ENCODE peak calls at places on chromosomes 1 and 21, in seven cellular contexts. One of them, this sample, is unnamed.

GRCh38 chr1:105137543-105138444 is 1388.1 kb downstream of the AMY1C start:
- DNase-seq in neural crest cell: peak; percentile 32
- DNase-seq in foreskin fibroblast: no peak
- DNase-seq in AG04450: no peak
- DNase-seq in psoas muscle: no peak
- DNase-seq in left lung: no peak
- DNase-seq in HFF-Myc: no peak
- DNase-seq in this sample: no peak

GRCh38 chr1:211579434-211580302 is 707 bp upstream of the SLC30A1 start:
- DNase-seq in neural crest cell: peak; percentile 70
- DNase-seq in psoas muscle: peak; percentile 81
- DNase-seq in AG04450: no peak
- DNase-seq in foreskin fibroblast: no peak
- DNase-seq in left lung: no peak
- DNase-seq in HFF-Myc: peak; percentile 19
- DNase-seq in this sample: no peak

GRCh38 chr1:56517404-56518130 is 61.8 kb downstream of the PLPP3 start:
- DNase-seq in left lung: no peak
- DNase-seq in foreskin fibroblast: no peak
- DNase-seq in neural crest cell: no peak
- DNase-seq in HFF-Myc: no peak
- DNase-seq in AG04450: no peak
- DNase-seq in psoas muscle: no peak
- DNase-seq in this sample: no peak

GRCh38 chr1:207649865-207650580 is 5.1 kb downstream of the CR1L start:
- DNase-seq in left lung: no peak
- DNase-seq in HFF-Myc: no peak
- DNase-seq in AG04450: no peak
- DNase-seq in neural crest cell: no peak
- DNase-seq in psoas muscle: no peak
- DNase-seq in foreskin fibroblast: no peak
- DNase-seq in this sample: no peak

GRCh38 chr1:2314803-2315710 is 76.3 kb downstream of the MORN1 start:
- DNase-seq in psoas muscle: peak; percentile 76
- DNase-seq in HFF-Myc: no peak
- DNase-seq in foreskin fibroblast: no peak
- DNase-seq in left lung: peak; percentile 61
- DNase-seq in neural crest cell: peak; percentile 42
- DNase-seq in AG04450: no peak
- DNase-seq in this sample: no peak

GRCh38 chr1:217522280-217522679 is 108.6 kb downstream of the GPATCH2 start:
- DNase-seq in AG04450: no peak
- DNase-seq in left lung: no peak
- DNase-seq in HFF-Myc: no peak
- DNase-seq in psoas muscle: no peak
- DNase-seq in foreskin fibroblast: no peak
- DNase-seq in neural crest cell: no peak
- DNase-seq in this sample: no peak

GRCh38 chr1:216908116-216908515 is 184.9 kb upstream of the ESRRG start:
- DNase-seq in AG04450: no peak
- DNase-seq in psoas muscle: no peak
- DNase-seq in HFF-Myc: no peak
- DNase-seq in left lung: no peak
- DNase-seq in neural crest cell: no peak
- DNase-seq in foreskin fibroblast: no peak
- DNase-seq in this sample: no peak

GRCh38 chr1:25861316-25862286 is 2.3 kb upstream of the AUNIP start:
- DNase-seq in HFF-Myc: no peak
- DNase-seq in psoas muscle: no peak
- DNase-seq in left lung: no peak
- DNase-seq in foreskin fibroblast: no peak
- DNase-seq in AG04450: no peak
- DNase-seq in neural crest cell: no peak
- DNase-seq in this sample: no peak

GRCh38 chr1:89918127-89918793 is 76.7 kb upstream of the ZNF326 start:
- DNase-seq in HFF-Myc: peak; percentile 58
- DNase-seq in left lung: no peak
- DNase-seq in foreskin fibroblast: peak; percentile 64
- DNase-seq in psoas muscle: no peak
- DNase-seq in neural crest cell: no peak
- DNase-seq in AG04450: no peak
- DNase-seq in this sample: no peak

GRCh38 chr1:153670257-153670858 is 435 bp downstream of the ILF2 start:
- DNase-seq in neural crest cell: no peak
- DNase-seq in psoas muscle: peak; percentile 37
- DNase-seq in foreskin fibroblast: no peak
- DNase-seq in left lung: no peak
- DNase-seq in HFF-Myc: no peak
- DNase-seq in AG04450: no peak
- DNase-seq in this sample: no peak

GRCh38 chr1:16260814-16261213 is 23.8 kb upstream of the CPLANE2 start:
- DNase-seq in AG04450: peak; percentile 55
- DNase-seq in left lung: no peak
- DNase-seq in HFF-Myc: no peak
- DNase-seq in foreskin fibroblast: peak; percentile 36
- DNase-seq in neural crest cell: no peak
- DNase-seq in psoas muscle: no peak
- DNase-seq in this sample: no peak

GRCh38 chr1:98323906-98324358 is 337.6 kb upstream of the SNX7 start:
- DNase-seq in left lung: peak; percentile 45
- DNase-seq in HFF-Myc: peak; percentile 93
- DNase-seq in AG04450: peak; percentile 84
- DNase-seq in psoas muscle: no peak
- DNase-seq in neural crest cell: no peak
- DNase-seq in foreskin fibroblast: peak; percentile 91
- DNase-seq in this sample: peak; percentile 64

GRCh38 chr1:232172556-232172955 is 457.4 kb downstream of the SIPA1L2 start:
- DNase-seq in psoas muscle: no peak
- DNase-seq in left lung: no peak
- DNase-seq in foreskin fibroblast: no peak
- DNase-seq in HFF-Myc: no peak
- DNase-seq in neural crest cell: no peak
- DNase-seq in AG04450: no peak
- DNase-seq in this sample: no peak

GRCh38 chr1:228145050-228145343 is 4.7 kb upstream of the GJC2 start:
- DNase-seq in left lung: no peak
- DNase-seq in HFF-Myc: no peak
- DNase-seq in psoas muscle: no peak
- DNase-seq in AG04450: no peak
- DNase-seq in foreskin fibroblast: no peak
- DNase-seq in neural crest cell: no peak
- DNase-seq in this sample: no peak

GRCh38 chr1:183303901-183304300 is 114.3 kb downstream of the NMNAT2 start:
- DNase-seq in HFF-Myc: no peak
- DNase-seq in psoas muscle: no peak
- DNase-seq in AG04450: no peak
- DNase-seq in neural crest cell: no peak
- DNase-seq in left lung: no peak
- DNase-seq in foreskin fibroblast: peak; percentile 56
- DNase-seq in this sample: no peak

GRCh38 chr1:5722635-5723157 is 269.5 kb downstream of the NPHP4 start:
- DNase-seq in psoas muscle: no peak
- DNase-seq in foreskin fibroblast: no peak
- DNase-seq in HFF-Myc: no peak
- DNase-seq in left lung: peak; percentile 14
- DNase-seq in neural crest cell: no peak
- DNase-seq in AG04450: no peak
- DNase-seq in this sample: no peak

GRCh38 chr1:223772771-223773160 is 60.4 kb downstream of the CAPN2 start:
- DNase-seq in AG04450: no peak
- DNase-seq in HFF-Myc: no peak
- DNase-seq in neural crest cell: no peak
- DNase-seq in psoas muscle: no peak
- DNase-seq in foreskin fibroblast: no peak
- DNase-seq in left lung: no peak
- DNase-seq in this sample: no peak

GRCh38 chr21:34839070-34839820 is 170.5 kb downstream of the CLIC6 start:
- DNase-seq in neural crest cell: no peak
- DNase-seq in foreskin fibroblast: no peak
- DNase-seq in left lung: no peak
- DNase-seq in psoas muscle: no peak
- DNase-seq in AG04450: no peak
- DNase-seq in HFF-Myc: no peak
- DNase-seq in this sample: no peak

GRCh38 chr21:34840693-34841092 is 171.9 kb downstream of the CLIC6 start:
- DNase-seq in AG04450: no peak
- DNase-seq in neural crest cell: no peak
- DNase-seq in psoas muscle: no peak
- DNase-seq in HFF-Myc: no peak
- DNase-seq in foreskin fibroblast: no peak
- DNase-seq in left lung: no peak
- DNase-seq in this sample: no peak

GRCh38 chr21:34844033-34844923 is 175.5 kb downstream of the CLIC6 start:
- DNase-seq in neural crest cell: no peak
- DNase-seq in foreskin fibroblast: no peak
- DNase-seq in left lung: peak; percentile 77
- DNase-seq in HFF-Myc: no peak
- DNase-seq in psoas muscle: peak; percentile 78
- DNase-seq in AG04450: no peak
- DNase-seq in this sample: no peak

GRCh38 chr21:34843562-34843961 is 174.8 kb downstream of the CLIC6 start:
- DNase-seq in AG04450: no peak
- DNase-seq in left lung: no peak
- DNase-seq in HFF-Myc: no peak
- DNase-seq in foreskin fibroblast: no peak
- DNase-seq in psoas muscle: peak; percentile 66
- DNase-seq in neural crest cell: no peak
- DNase-seq in this sample: no peak

GRCh38 chr21:34841154-34841553 is 172.4 kb downstream of the CLIC6 start:
- DNase-seq in left lung: no peak
- DNase-seq in psoas muscle: no peak
- DNase-seq in AG04450: no peak
- DNase-seq in foreskin fibroblast: no peak
- DNase-seq in neural crest cell: no peak
- DNase-seq in HFF-Myc: no peak
- DNase-seq in this sample: no peak
- TF ChIP-seq CTCF in left lung: no peak
- TF ChIP-seq CTCF in psoas muscle: no peak
- TF ChIP-seq CTCF in AG04450: no peak
- TF ChIP-seq CTCF in foreskin fibroblast: no peak
- TF ChIP-seq CTCF in neural crest cell: no peak
- TF ChIP-seq CTCF in HFF-Myc: no peak
- TF ChIP-seq CTCF in this sample: no peak

GRCh38 chr1:43572551-43572950 is 41.9 kb downstream of the PTPRF start:
- DNase-seq in foreskin fibroblast: no peak
- DNase-seq in AG04450: no peak
- DNase-seq in HFF-Myc: no peak
- DNase-seq in neural crest cell: no peak
- DNase-seq in psoas muscle: no peak
- DNase-seq in left lung: no peak
- DNase-seq in this sample: no peak

GRCh38 chr1:43577647-43578542 is 47.2 kb downstream of the PTPRF start:
- DNase-seq in psoas muscle: no peak
- DNase-seq in left lung: no peak
- DNase-seq in neural crest cell: no peak
- DNase-seq in HFF-Myc: no peak
- DNase-seq in AG04450: no peak
- DNase-seq in foreskin fibroblast: no peak
- DNase-seq in this sample: no peak

GRCh38 chr1:43573066-43573799 is 42.5 kb downstream of the PTPRF start:
- DNase-seq in neural crest cell: no peak
- DNase-seq in AG04450: no peak
- DNase-seq in foreskin fibroblast: no peak
- DNase-seq in psoas muscle: no peak
- DNase-seq in left lung: no peak
- DNase-seq in HFF-Myc: peak; percentile 56
- DNase-seq in this sample: no peak

GRCh38 chr1:43580039-43580438 is 49.4 kb downstream of the PTPRF start:
- DNase-seq in neural crest cell: no peak
- DNase-seq in AG04450: no peak
- DNase-seq in psoas muscle: no peak
- DNase-seq in left lung: no peak
- DNase-seq in HFF-Myc: no peak
- DNase-seq in foreskin fibroblast: no peak
- DNase-seq in this sample: no peak

DNA sequence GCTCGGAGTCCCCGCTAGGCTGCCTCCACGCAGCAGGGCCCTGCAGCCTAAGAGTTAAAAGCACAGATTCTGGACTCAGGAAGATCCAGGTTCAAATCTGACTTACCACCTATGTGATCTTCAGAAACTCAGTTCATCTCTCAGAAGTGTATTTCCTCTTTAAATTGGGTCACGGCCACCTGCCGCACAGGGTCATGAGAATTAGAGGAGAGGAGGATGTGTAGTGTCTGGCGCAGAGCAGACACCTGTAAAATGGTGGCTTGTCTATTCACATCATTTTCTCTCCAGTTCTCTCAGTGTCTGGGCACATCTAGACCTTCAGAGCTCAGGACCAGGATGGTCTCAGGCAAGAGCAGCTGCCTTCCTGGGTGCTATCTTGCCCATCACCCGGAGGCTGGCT is 45.8 kb downstream of the PTPRF start:
- DNase-seq in HFF-Myc: no peak
- DNase-seq in left lung: no peak
- DNase-seq in psoas muscle: no peak
- DNase-seq in AG04450: no peak
- DNase-seq in neural crest cell: no peak
- DNase-seq in foreskin fibroblast: no peak
- DNase-seq in this sample: no peak
- TF ChIP-seq CTCF in HFF-Myc: no peak
- TF ChIP-seq CTCF in left lung: no peak
- TF ChIP-seq CTCF in psoas muscle: no peak
- TF ChIP-seq CTCF in AG04450: no peak
- TF ChIP-seq CTCF in neural crest cell: no peak
- TF ChIP-seq CTCF in foreskin fibroblast: no peak
- TF ChIP-seq CTCF in this sample: no peak

DNA sequence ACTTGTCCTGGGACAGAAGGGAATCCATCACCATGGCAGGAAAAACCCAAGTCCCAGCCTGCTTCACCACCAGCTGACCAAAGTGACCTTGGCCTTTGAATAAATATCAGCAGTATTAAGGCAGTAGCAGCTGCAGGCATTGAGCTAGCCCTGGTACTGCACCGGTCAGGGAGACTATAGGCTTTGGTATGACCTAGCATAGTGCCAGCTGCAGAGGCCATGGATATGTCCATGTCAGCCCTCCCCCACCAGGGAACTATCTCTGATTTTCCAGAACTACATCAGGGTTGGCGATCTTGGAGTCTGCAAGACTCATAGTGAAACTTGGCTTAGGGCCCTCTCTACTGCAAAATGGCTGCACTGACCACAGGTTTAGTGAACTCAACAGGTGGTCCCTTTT is 49.2 kb upstream of the FAM20B start:
- DNase-seq in HFF-Myc: no peak
- DNase-seq in neural crest cell: no peak
- DNase-seq in psoas muscle: no peak
- DNase-seq in AG04450: no peak
- DNase-seq in left lung: no peak
- DNase-seq in foreskin fibroblast: no peak
- DNase-seq in this sample: no peak
- TF ChIP-seq CTCF in HFF-Myc: no peak
- TF ChIP-seq CTCF in neural crest cell: no peak
- TF ChIP-seq CTCF in psoas muscle: no peak
- TF ChIP-seq CTCF in AG04450: no peak
- TF ChIP-seq CTCF in left lung: no peak
- TF ChIP-seq CTCF in foreskin fibroblast: no peak
- TF ChIP-seq CTCF in this sample: no peak

DNA sequence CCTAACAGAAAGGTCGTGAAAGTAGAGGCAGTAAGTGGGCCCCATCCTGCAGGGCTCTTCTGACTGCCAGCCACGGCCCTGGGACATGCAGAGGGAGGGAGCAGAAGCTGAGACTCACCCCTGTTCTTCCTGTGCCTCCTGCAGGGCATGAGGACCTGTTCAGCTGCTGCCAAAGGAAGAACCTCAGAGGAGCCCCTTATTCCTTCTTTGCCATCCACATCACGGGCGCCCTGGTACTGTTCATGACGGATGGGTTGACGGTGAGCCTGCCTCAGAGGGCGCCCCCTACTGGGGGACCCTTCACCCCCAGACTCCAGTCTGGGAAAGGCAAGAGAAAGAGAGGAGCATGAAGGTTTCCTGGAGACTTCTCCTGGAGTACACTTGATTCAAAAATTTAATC is 47.1 kb downstream of the ELK4 start:
- DNase-seq in AG04450: no peak
- DNase-seq in HFF-Myc: no peak
- DNase-seq in foreskin fibroblast: no peak
- DNase-seq in left lung: no peak
- DNase-seq in psoas muscle: no peak
- DNase-seq in neural crest cell: no peak
- DNase-seq in this sample: no peak
- TF ChIP-seq CTCF in AG04450: peak; percentile 34
- TF ChIP-seq CTCF in HFF-Myc: peak; percentile 53
- TF ChIP-seq CTCF in foreskin fibroblast: no peak
- TF ChIP-seq CTCF in left lung: no peak
- TF ChIP-seq CTCF in psoas muscle: peak; percentile 13
- TF ChIP-seq CTCF in neural crest cell: peak; percentile 48
- TF ChIP-seq CTCF in this sample: peak; percentile 49